ENCODE peak calls at places on chromosomes 3 and 15, in seven cellular contexts. W is bronchial epithelial cell, J is colonic mucosa, K is GM12865, S is astrocyte, X is fibroblast of the aortic adventitia, H is heart left ventricle. B is an unnamed sample.

GRCh38 chr3:5009506-5010100 is 30.4 kb downstream of the BHLHE40 start:
- DNase-seq in W (no peak), J (no peak), K (no peak), S (peak), X (no peak), H (no peak), B (no peak)

GRCh38 chr3:129855454-129856419 is 37.8 kb downstream of the TMCC1 start:
- DNase-seq in W (peak), J (no peak), K (peak), S (peak), X (peak), H (no peak), B (peak)

GRCh38 chr15:39300451-39301153 is 280.3 kb upstream of the THBS1 start:
- DNase-seq in W (peak), J (no peak), K (no peak), S (peak), X (peak), H (no peak), B (no peak)

GRCh38 chr3:164465172-164465571 is 613.1 kb downstream of the SI start:
- DNase-seq in W (peak), J (no peak), K (no peak), S (peak), X (peak), H (no peak), B (no peak)

GRCh38 chr15:78103406-78104118 is 11.2 kb downstream of the SH2D7 start:
- DNase-seq in W (no peak), J (no peak), K (peak), S (no peak), X (no peak), H (peak), B (no peak)

GRCh38 chr3:156334841-156335545 is 214.6 kb downstream of the KCNAB1 start:
- DNase-seq in W (peak), J (peak), K (no peak), S (no peak), X (no peak), H (no peak), B (no peak)

GRCh38 chr3:197244751-197245150 is 53.7 kb downstream of the DLG1 start:
- DNase-seq in W (no peak), J (no peak), K (no peak), S (no peak), X (no peak), H (no peak), B (no peak)

GRCh38 chr15:80999623-81000036 is 1.1 kb upstream of the TLNRD1 start:
- DNase-seq in W (peak), J (peak), K (peak), S (no peak), X (no peak), H (peak), B (no peak)

GRCh38 chr3:187193181-187193580 is 4.1 kb upstream of the RTP1 start:
- DNase-seq in W (no peak), J (no peak), K (no peak), S (peak), X (peak), H (no peak), B (no peak)

GRCh38 chr3:186915808-186916796 is 14.2 kb upstream of the ST6GAL1 start:
- DNase-seq in W (peak), J (no peak), K (no peak), S (no peak), X (no peak), H (no peak), B (no peak)

GRCh38 chr3:42906085-42906904 is at the start of gene ZNF662:
- DNase-seq in W (no peak), J (peak), K (no peak), S (no peak), X (no peak), H (peak), B (no peak)

GRCh38 chr3:25594007-25594502 is 70.7 kb downstream of the TOP2B start:
- DNase-seq in W (peak), J (no peak), K (peak), S (peak), X (peak), H (no peak), B (peak)

GRCh38 chr15:95298729-95299128 is 1031.8 kb upstream of the NR2F2 start:
- DNase-seq in W (no peak), J (no peak), K (no peak), S (no peak), X (no peak), H (no peak), B (no peak)

GRCh38 chr3:38000965-38001455 is 10.4 kb downstream of the VILL start:
- DNase-seq in W (no peak), J (no peak), K (no peak), S (no peak), X (no peak), H (no peak), B (no peak)

GRCh38 chr15:55703873-55704285 is 39.1 kb downstream of the PRTG start:
- DNase-seq in W (no peak), J (no peak), K (peak), S (peak), X (peak), H (no peak), B (no peak)

GRCh38 chr3:136728434-136728833 is 23.7 kb downstream of the STAG1 start:
- DNase-seq in W (no peak), J (no peak), K (no peak), S (no peak), X (peak), H (no peak), B (no peak)

GRCh38 chr3:37862219-37862711 is 585 bp downstream of the CTDSPL start:
- DNase-seq in W (peak), J (peak), K (no peak), S (no peak), X (peak), H (peak), B (no peak)

GRCh38 chr3:123809597-123809996 is 74.5 kb downstream of the MYLK start:
- DNase-seq in W (peak), J (peak), K (no peak), S (peak), X (no peak), H (no peak), B (peak)

GRCh38 chr3:14525685-14526631 is 14.2 kb downstream of the GRIP2 start:
- DNase-seq in W (peak), J (no peak), K (peak), S (peak), X (peak), H (no peak), B (peak)

GRCh38 chr3:101950985-101951733 is 101.8 kb downstream of the NFKBIZ start:
- DNase-seq in W (peak), J (no peak), K (no peak), S (no peak), X (no peak), H (no peak), B (no peak)

GRCh38 chr3:184791134-184791533 is 20.8 kb upstream of the VPS8 start:
- DNase-seq in W (no peak), J (no peak), K (no peak), S (no peak), X (no peak), H (no peak), B (no peak)

GRCh38 chr3:9781551-9781950 is 10.7 kb downstream of the TADA3 start:
- DNase-seq in W (no peak), J (no peak), K (no peak), S (no peak), X (no peak), H (no peak), B (no peak)

GRCh38 chr3:114675104-114675503 is 381.3 kb downstream of the TIGIT start:
- DNase-seq in W (no peak), J (no peak), K (no peak), S (no peak), X (peak), H (no peak), B (no peak)

GRCh38 chr15:68366314-68366713 is 65.6 kb downstream of the ITGA11 start:
- DNase-seq in W (no peak), J (no peak), K (no peak), S (no peak), X (no peak), H (no peak), B (no peak)

GRCh38 chr3:134326126-134326525 is 48.1 kb downstream of the AMOTL2 start:
- DNase-seq in W (no peak), J (no peak), K (no peak), S (no peak), X (no peak), H (no peak), B (no peak)

GRCh38 chr3:49554639-49555265 is 475 bp downstream of the BSN start:
- DNase-seq in W (no peak), J (peak), K (no peak), S (no peak), X (peak), H (peak), B (no peak)

GRCh38 chr3:197407526-197407925 is 109.1 kb upstream of the DLG1 start:
- DNase-seq in W (no peak), J (no peak), K (no peak), S (no peak), X (no peak), H (no peak), B (no peak)

GRCh38 chr3:18870642-18871041 is 277.7 kb upstream of the KCNH8 start:
- DNase-seq in W (peak), J (no peak), K (no peak), S (no peak), X (no peak), H (no peak), B (no peak)

GRCh38 chr3:188598872-188599271 is 444.9 kb downstream of the LPP start:
- DNase-seq in W (no peak), J (no peak), K (no peak), S (no peak), X (no peak), H (no peak), B (no peak)

GRCh38 chr3:8237893-8238292 is 263.7 kb upstream of the LMCD1 start:
- DNase-seq in W (no peak), J (no peak), K (no peak), S (peak), X (peak), H (no peak), B (no peak)

GRCh38 chr3:29503969-29504368 is 223.1 kb downstream of the RBMS3 start:
- DNase-seq in W (no peak), J (no peak), K (no peak), S (no peak), X (peak), H (peak), B (no peak)

GRCh38 chr15:96972201-96972600 is 641.7 kb downstream of the NR2F2 start:
- DNase-seq in W (no peak), J (no peak), K (no peak), S (no peak), X (no peak), H (no peak), B (no peak)

GRCh38 chr3:31562525-31562924 is 29.8 kb downstream of the STT3B start:
- DNase-seq in W (no peak), J (peak), K (no peak), S (no peak), X (no peak), H (no peak), B (no peak)

GRCh38 chr3:119322523-119323400 is 28.6 kb downstream of the ARHGAP31 start:
- DNase-seq in W (peak), J (peak), K (peak), S (peak), X (peak), H (peak), B (no peak)

GRCh38 chr3:119324899-119325298 is 30.7 kb downstream of the ARHGAP31 start:
- DNase-seq in W (no peak), J (no peak), K (no peak), S (no peak), X (no peak), H (no peak), B (no peak)

GRCh38 chr3:119322021-119322522 is 27.9 kb downstream of the ARHGAP31 start:
- DNase-seq in W (peak), J (no peak), K (no peak), S (peak), X (peak), H (no peak), B (no peak)

GRCh38 chr3:119326976-119327375 is 32.8 kb downstream of the ARHGAP31 start:
- DNase-seq in W (no peak), J (no peak), K (peak), S (no peak), X (no peak), H (no peak), B (no peak)

DNA sequence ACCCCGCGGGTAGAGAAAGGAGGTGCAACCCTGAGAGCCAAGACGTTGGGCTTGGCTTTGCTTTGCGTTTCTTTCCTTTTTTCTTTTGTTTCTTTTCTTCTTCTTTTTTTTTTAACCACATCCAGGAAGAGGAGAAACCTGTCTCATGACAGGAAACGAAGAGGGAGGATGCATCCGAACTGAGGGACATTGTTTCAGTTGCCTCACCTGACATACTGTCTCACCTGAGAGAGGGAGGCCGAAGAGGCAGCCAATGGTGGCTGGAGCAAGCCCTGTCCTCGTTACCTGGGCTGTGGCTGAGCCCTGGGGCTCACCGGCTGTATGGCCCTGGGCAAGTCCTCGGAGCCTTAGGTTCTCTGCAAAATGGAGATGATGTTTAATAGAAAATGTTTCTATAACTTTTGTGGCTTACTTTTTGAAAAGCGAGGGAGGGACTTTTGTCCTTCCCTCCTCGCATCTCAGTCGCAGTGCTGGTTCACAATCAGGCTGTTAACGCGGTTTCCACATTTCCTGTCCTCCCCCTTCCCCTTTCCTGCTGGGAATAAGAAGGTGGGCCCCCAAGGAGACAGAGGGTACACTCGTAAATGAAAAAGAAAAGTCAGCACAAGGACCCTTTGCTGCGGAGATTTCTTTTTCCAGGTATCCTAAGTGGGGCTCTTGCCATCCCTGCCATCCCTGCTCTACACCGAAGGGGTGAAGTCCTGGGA is 29.4 kb downstream of the ARHGAP31 start:
- DNase-seq in W (peak), J (no peak), K (no peak), S (no peak), X (no peak), H (no peak), B (no peak)
- TF ChIP-seq CTCF in W (no peak), J (no peak), K (no peak), S (no peak), X (no peak), H (no peak), B (no peak)

GRCh38 chr15:92970656-92971055 is 70.5 kb downstream of the CHD2 start:
- DNase-seq in W (no peak), J (no peak), K (no peak), S (no peak), X (peak), H (no peak), B (no peak)
- H3K4me3 ChIP-seq in W (no peak), J (no peak), K (no peak), S (no peak), X (no peak), H (no peak), B (no peak)

GRCh38 chr3:161508852-161509477 is 12.4 kb downstream of the OTOL1 start:
- DNase-seq in W (peak), J (no peak), K (peak), S (no peak), X (peak), H (no peak), B (no peak)
- TF ChIP-seq CTCF in W (peak), J (no peak), K (peak), S (peak), X (peak), H (no peak), B (peak)

GRCh38 chr3:48473617-48473952 is 27.0 kb downstream of the ATRIP start:
- DNase-seq in W (no peak), J (no peak), K (no peak), S (no peak), X (no peak), H (no peak), B (no peak)
- H3K4me3 ChIP-seq in W (no peak), J (no peak), K (no peak), S (no peak), X (no peak), H (peak), B (no peak)

DNA sequence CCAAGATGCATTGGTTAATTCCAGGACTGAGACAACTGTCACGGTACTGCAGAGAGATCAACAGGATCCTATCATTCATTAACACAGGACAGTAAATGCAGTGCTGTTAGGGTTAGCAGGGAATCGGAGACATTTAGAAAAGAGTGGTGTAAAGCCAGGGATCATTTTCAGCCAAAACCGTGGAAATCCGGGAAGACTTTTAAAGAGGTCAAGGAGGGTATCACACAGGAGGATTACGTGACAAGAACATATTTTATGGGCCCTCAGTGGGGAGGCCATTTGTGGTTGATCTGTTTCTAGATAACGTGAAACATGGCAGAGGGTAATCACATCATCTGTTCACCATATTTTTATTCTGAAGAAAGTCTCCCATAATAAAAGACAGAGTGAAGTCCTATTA is 216.1 kb downstream of the PTPRG start:
- DNase-seq in W (no peak), J (no peak), K (no peak), S (no peak), X (no peak), H (no peak), B (no peak)
- TF ChIP-seq CTCF in W (no peak), J (no peak), K (no peak), S (no peak), X (no peak), H (no peak), B (no peak)

GRCh38 chr15:44541282-44541958 is 4.5 kb downstream of the EIF3J start:
- DNase-seq in W (peak), J (no peak), K (no peak), S (peak), X (peak), H (no peak), B (peak)
- H3K4me3 ChIP-seq in W (no peak), J (no peak), K (no peak), S (peak), X (no peak), H (no peak), B (no peak)

B was measured in AG09309.